ENCODE peak calls at places on chromosomes 7 and 10, in five cellular contexts. One of them, this sample, is unnamed.

GRCh38 chr7:50661345-50662058 is 96.3 kb upstream of the DDC start:
- DNase-seq in endothelial cell of umbilical vein: no peak
- DNase-seq in sciatic nerve: no peak
- DNase-seq in GM03348: no peak
- DNase-seq in H54: no peak
- DNase-seq in this sample: peak

GRCh38 chr10:103923502-103923901 is 5.5 kb upstream of the STN1 start:
- DNase-seq in sciatic nerve: no peak
- DNase-seq in endothelial cell of umbilical vein: no peak
- DNase-seq in H54: no peak
- DNase-seq in GM03348: no peak
- DNase-seq in this sample: no peak

GRCh38 chr7:36132025-36132424 is 21.0 kb upstream of the EEPD1 start:
- DNase-seq in GM03348: no peak
- DNase-seq in endothelial cell of umbilical vein: no peak
- DNase-seq in H54: no peak
- DNase-seq in sciatic nerve: no peak
- DNase-seq in this sample: no peak

GRCh38 chr7:78090616-78091015 is 292.0 kb downstream of the PHTF2 start:
- DNase-seq in sciatic nerve: no peak
- DNase-seq in H54: no peak
- DNase-seq in GM03348: no peak
- DNase-seq in endothelial cell of umbilical vein: no peak
- DNase-seq in this sample: no peak

GRCh38 chr10:102229810-102230263 is 3.7 kb downstream of the ELOVL3 start:
- DNase-seq in sciatic nerve: peak
- DNase-seq in H54: peak
- DNase-seq in endothelial cell of umbilical vein: peak
- DNase-seq in GM03348: peak
- DNase-seq in this sample: peak

GRCh38 chr10:28872592-28873165 is 195.4 kb downstream of the BAMBI start:
- DNase-seq in endothelial cell of umbilical vein: no peak
- DNase-seq in GM03348: no peak
- DNase-seq in sciatic nerve: no peak
- DNase-seq in H54: no peak
- DNase-seq in this sample: no peak

GRCh38 chr7:76294344-76295024 is 8.0 kb upstream of the HSPB1 start:
- DNase-seq in sciatic nerve: peak
- DNase-seq in H54: peak
- DNase-seq in GM03348: peak
- DNase-seq in endothelial cell of umbilical vein: peak
- DNase-seq in this sample: peak

GRCh38 chr7:85074992-85075391 is 111.9 kb downstream of the SEMA3D start:
- DNase-seq in sciatic nerve: no peak
- DNase-seq in endothelial cell of umbilical vein: no peak
- DNase-seq in H54: no peak
- DNase-seq in GM03348: peak
- DNase-seq in this sample: no peak

GRCh38 chr10:125017547-125018298 is 75.8 kb downstream of the ZRANB1 start:
- DNase-seq in endothelial cell of umbilical vein: no peak
- DNase-seq in GM03348: no peak
- DNase-seq in sciatic nerve: no peak
- DNase-seq in H54: no peak
- DNase-seq in this sample: no peak

GRCh38 chr10:5404188-5405041 is at the start of gene TUBAL3:
- DNase-seq in GM03348: no peak
- DNase-seq in endothelial cell of umbilical vein: peak
- DNase-seq in H54: no peak
- DNase-seq in sciatic nerve: no peak
- DNase-seq in this sample: no peak

GRCh38 chr7:2650451-2650850 is 18.7 kb downstream of the TTYH3 start:
- DNase-seq in endothelial cell of umbilical vein: no peak
- DNase-seq in GM03348: no peak
- DNase-seq in H54: no peak
- DNase-seq in sciatic nerve: no peak
- DNase-seq in this sample: no peak

GRCh38 chr7:130281227-130281626 is 11.7 kb upstream of the CPA4 start:
- DNase-seq in endothelial cell of umbilical vein: no peak
- DNase-seq in sciatic nerve: no peak
- DNase-seq in H54: no peak
- DNase-seq in GM03348: peak
- DNase-seq in this sample: no peak

GRCh38 chr10:76675951-76676587 is 961.5 kb downstream of the KCNMA1 start:
- DNase-seq in H54: no peak
- DNase-seq in sciatic nerve: peak
- DNase-seq in GM03348: peak
- DNase-seq in endothelial cell of umbilical vein: no peak
- DNase-seq in this sample: no peak

GRCh38 chr10:52314822-52315552 is 906 bp downstream of the DKK1 start:
- DNase-seq in H54: no peak
- DNase-seq in endothelial cell of umbilical vein: no peak
- DNase-seq in GM03348: peak
- DNase-seq in sciatic nerve: no peak
- DNase-seq in this sample: peak

GRCh38 chr7:12444785-12445184 is 41.1 kb upstream of the VWDE start:
- DNase-seq in H54: no peak
- DNase-seq in endothelial cell of umbilical vein: no peak
- DNase-seq in GM03348: no peak
- DNase-seq in sciatic nerve: no peak
- DNase-seq in this sample: no peak

GRCh38 chr10:114649217-114649906 is 8.7 kb downstream of the ABLIM1 start:
- DNase-seq in sciatic nerve: no peak
- DNase-seq in endothelial cell of umbilical vein: peak
- DNase-seq in GM03348: no peak
- DNase-seq in H54: no peak
- DNase-seq in this sample: no peak

GRCh38 chr10:22903694-22904093 is 24.2 kb upstream of the ARMC3 start:
- DNase-seq in sciatic nerve: no peak
- DNase-seq in endothelial cell of umbilical vein: no peak
- DNase-seq in GM03348: no peak
- DNase-seq in H54: no peak
- DNase-seq in this sample: no peak

GRCh38 chr10:131681122-131681521 is 219.7 kb upstream of the PPP2R2D start:
- DNase-seq in H54: no peak
- DNase-seq in sciatic nerve: no peak
- DNase-seq in endothelial cell of umbilical vein: no peak
- DNase-seq in GM03348: no peak
- DNase-seq in this sample: peak

GRCh38 chr7:14341200-14341599 is 351.7 kb upstream of the ETV1 start:
- DNase-seq in endothelial cell of umbilical vein: no peak
- DNase-seq in GM03348: no peak
- DNase-seq in sciatic nerve: no peak
- DNase-seq in H54: no peak
- DNase-seq in this sample: no peak

GRCh38 chr7:156577645-156578577 is 62.7 kb upstream of the RNF32 start:
- DNase-seq in GM03348: no peak
- DNase-seq in sciatic nerve: no peak
- DNase-seq in H54: no peak
- DNase-seq in endothelial cell of umbilical vein: no peak
- DNase-seq in this sample: no peak

GRCh38 chr7:116426428-116427156 is 72.9 kb upstream of the CAV2 start:
- DNase-seq in H54: peak
- DNase-seq in endothelial cell of umbilical vein: peak
- DNase-seq in GM03348: peak
- DNase-seq in sciatic nerve: no peak
- DNase-seq in this sample: no peak

GRCh38 chr10:123043409-123043925 is 34.7 kb downstream of the ACADSB start:
- DNase-seq in sciatic nerve: no peak
- DNase-seq in GM03348: peak
- DNase-seq in H54: peak
- DNase-seq in endothelial cell of umbilical vein: peak
- DNase-seq in this sample: no peak

GRCh38 chr10:74436523-74437170 is 285.6 kb downstream of the ADK start:
- DNase-seq in endothelial cell of umbilical vein: no peak
- DNase-seq in sciatic nerve: no peak
- DNase-seq in GM03348: no peak
- DNase-seq in H54: no peak
- DNase-seq in this sample: no peak

GRCh38 chr7:27581906-27582305 is 80.8 kb downstream of the HIBADH start:
- DNase-seq in GM03348: no peak
- DNase-seq in sciatic nerve: no peak
- DNase-seq in H54: no peak
- DNase-seq in endothelial cell of umbilical vein: no peak
- DNase-seq in this sample: no peak

GRCh38 chr7:142334806-142335205 is 76.9 kb upstream of the PRSS58 start:
- DNase-seq in H54: no peak
- DNase-seq in GM03348: no peak
- DNase-seq in endothelial cell of umbilical vein: no peak
- DNase-seq in sciatic nerve: no peak
- DNase-seq in this sample: no peak

GRCh38 chr7:41224063-41224763 is 478.7 kb downstream of the INHBA start:
- DNase-seq in GM03348: peak
- DNase-seq in H54: no peak
- DNase-seq in sciatic nerve: no peak
- DNase-seq in endothelial cell of umbilical vein: peak
- DNase-seq in this sample: no peak

GRCh38 chr7:46468753-46469356 is 547.8 kb upstream of the IGFBP3 start:
- DNase-seq in endothelial cell of umbilical vein: no peak
- DNase-seq in H54: no peak
- DNase-seq in GM03348: no peak
- DNase-seq in sciatic nerve: no peak
- DNase-seq in this sample: no peak

GRCh38 chr10:31754803-31755624 is 173.6 kb downstream of the ARHGAP12 start:
- DNase-seq in H54: peak
- DNase-seq in sciatic nerve: no peak
- DNase-seq in endothelial cell of umbilical vein: no peak
- DNase-seq in GM03348: no peak
- DNase-seq in this sample: no peak